ENCODE peak calls at places on chromosome 1, in eight cellular contexts. T is HL-60, H is HCT116, D is SK-N-SH, Z is A549, E is GM23338, B is HepG2, O is K562. J is an unnamed sample.

GRCh38 chr1:24961334-24961733 is 31.3 kb upstream of the RUNX3 start:
- DNase-seq in Z (no peak), O (no peak), T (no peak), E (no peak), H (no peak), D (no peak), B (no peak), J (no peak)

GRCh38 chr1:186440584-186440983 is 20.3 kb downstream of the PDC start:
- DNase-seq in B (no peak), H (no peak), O (no peak), D (no peak), E (peak), T (no peak), Z (peak), J (no peak)

GRCh38 chr1:23202263-23202749 is 15.0 kb downstream of the HTR1D start:
- DNase-seq in D (no peak), T (no peak), Z (no peak), E (no peak), B (no peak), H (no peak), O (no peak), J (no peak)

GRCh38 chr1:233114860-233115259 is 164.4 kb downstream of the NTPCR start:
- DNase-seq in O (no peak), T (peak), H (no peak), B (no peak), Z (no peak), D (no peak), E (no peak), J (no peak)

GRCh38 chr1:2984399-2985061 is 36.7 kb upstream of the ACTRT2 start:
- DNase-seq in B (no peak), E (no peak), O (no peak), D (no peak), T (no peak), H (no peak), Z (no peak), J (no peak)

GRCh38 chr1:5223266-5223665 is 568.9 kb downstream of the AJAP1 start:
- DNase-seq in O (no peak), D (no peak), H (no peak), Z (no peak), E (no peak), B (no peak), T (no peak), J (no peak)

GRCh38 chr1:23916209-23917131 is 3.3 kb upstream of the CNR2 start:
- DNase-seq in D (peak), H (peak), Z (peak), T (peak), O (peak), B (peak), E (peak), J (peak)

GRCh38 chr1:184753608-184754478 is 815 bp downstream of the EDEM3 start:
- DNase-seq in E (peak), B (peak), H (no peak), D (no peak), O (peak), T (peak), Z (peak), J (no peak)

GRCh38 chr1:82019512-82019911 is 218.8 kb downstream of the ADGRL2 start:
- DNase-seq in O (no peak), E (no peak), B (no peak), Z (no peak), T (no peak), D (no peak), H (no peak), J (no peak)

GRCh38 chr1:237186733-237187132 is 144.7 kb downstream of the RYR2 start:
- DNase-seq in Z (no peak), O (no peak), T (no peak), D (no peak), B (no peak), H (no peak), E (peak), J (no peak)

DNA sequence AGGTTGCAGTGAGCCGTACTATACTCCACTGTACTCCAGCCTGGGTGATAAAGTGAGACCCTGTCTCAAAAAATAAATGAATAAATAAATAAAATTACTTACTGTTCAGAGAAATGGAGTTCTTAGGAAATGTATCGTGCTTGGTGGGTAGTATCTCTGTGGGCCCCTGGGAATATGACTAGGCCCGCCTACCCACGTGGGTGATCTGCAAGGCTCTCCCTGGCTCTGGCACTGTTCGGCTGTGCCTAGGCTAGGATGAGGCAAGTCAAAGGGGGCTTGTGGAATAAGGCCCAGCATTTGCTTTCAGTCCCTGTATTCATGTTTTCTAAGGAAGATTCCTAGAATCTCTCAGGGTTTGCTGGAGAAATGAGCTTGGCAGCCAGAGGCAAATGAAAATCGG is 4.5 kb upstream of the CSRP1 start:
- DNase-seq in Z (no peak), O (no peak), D (no peak), B (no peak), H (no peak), T (no peak), E (no peak), J (no peak)
- TF ChIP-seq REST in Z (no peak), O (no peak), D (no peak), B (no peak), H (no peak), T (no peak), E (no peak), J (no peak)

GRCh38 chr1:18038051-18038450 is 69.5 kb upstream of the IGSF21 start:
- DNase-seq in O (no peak), T (no peak), D (no peak), H (no peak), Z (no peak), B (no peak), E (no peak), J (no peak)

GRCh38 chr1:18045206-18045605 is 62.4 kb upstream of the IGSF21 start:
- DNase-seq in H (no peak), E (peak), B (no peak), T (no peak), D (no peak), Z (no peak), O (no peak), J (no peak)

GRCh38 chr1:18037651-18038050 is 69.9 kb upstream of the IGSF21 start:
- DNase-seq in O (no peak), H (no peak), B (no peak), E (no peak), Z (no peak), D (no peak), T (no peak), J (no peak)

GRCh38 chr1:18041685-18042355 is 65.8 kb upstream of the IGSF21 start:
- DNase-seq in H (no peak), D (peak), O (no peak), E (peak), T (no peak), B (no peak), Z (no peak), J (no peak)

GRCh38 chr1:18041107-18041506 is 66.5 kb upstream of the IGSF21 start:
- DNase-seq in O (no peak), Z (no peak), B (no peak), H (no peak), E (no peak), D (no peak), T (no peak), J (no peak)
- TF ChIP-seq REST in O (no peak), Z (no peak), B (no peak), H (no peak), E (no peak), D (no peak), T (no peak), J (no peak)

DNA sequence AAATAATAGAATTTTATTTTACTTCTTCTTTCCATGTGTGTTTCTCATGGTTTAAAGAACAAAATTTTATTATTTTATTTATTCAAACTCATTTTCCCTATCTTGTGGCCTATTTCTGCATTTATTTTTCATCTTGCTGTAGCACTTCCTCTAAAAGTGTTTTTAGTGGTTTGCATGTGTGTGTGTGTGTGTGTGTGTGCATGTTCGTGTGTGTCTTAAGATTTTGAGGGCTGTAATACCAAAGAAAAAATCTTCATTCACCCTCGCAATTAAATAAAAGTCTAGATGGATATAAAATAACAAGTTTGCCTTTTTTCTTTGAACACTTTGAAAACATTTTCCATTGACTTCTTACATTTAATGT is 24.6 kb upstream of the FCRL3 start:
- DNase-seq in Z (no peak), H (no peak), E (no peak), D (no peak), B (no peak), O (no peak), T (peak), J (no peak)
- TF ChIP-seq REST in Z (no peak), H (no peak), E (no peak), D (no peak), B (no peak), O (no peak), T (no peak), J (no peak)

GRCh38 chr1:229342305-229342901 is 444 bp downstream of the CCSAP start:
- DNase-seq in E (peak), T (peak), O (peak), D (peak), B (peak), H (peak), Z (peak), J (no peak)

GRCh38 chr1:229344937-229345684 is 2.3 kb upstream of the CCSAP start:
- DNase-seq in B (no peak), T (no peak), O (no peak), Z (no peak), D (no peak), E (no peak), H (no peak), J (no peak)

GRCh38 chr1:229341811-229342304 is 989 bp downstream of the CCSAP start:
- DNase-seq in Z (peak), O (peak), E (peak), D (no peak), H (no peak), B (no peak), T (peak), J (no peak)

GRCh38 chr1:229342902-229343587 is at the start of gene CCSAP:
- DNase-seq in Z (peak), T (peak), D (no peak), H (no peak), E (peak), O (peak), B (peak), J (no peak)

DNA sequence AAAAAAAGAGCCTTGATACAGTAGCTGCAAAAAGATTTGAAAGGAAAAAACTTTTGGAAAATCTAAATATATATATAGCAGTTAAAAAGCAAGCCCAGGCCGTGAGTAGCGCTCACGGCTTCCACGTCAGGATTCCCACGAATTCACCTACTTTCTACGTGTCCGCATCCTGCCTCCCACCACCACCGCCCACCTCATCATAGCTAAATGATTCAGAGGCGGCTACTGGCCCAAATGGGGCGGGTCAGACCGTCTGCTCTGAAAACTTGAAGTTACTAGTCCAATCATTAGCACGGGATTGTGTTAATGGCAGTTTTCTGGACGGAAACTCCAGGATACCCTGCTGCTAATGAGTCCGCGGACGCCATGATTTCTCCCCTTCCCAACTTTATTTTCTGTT is 1.3 kb upstream of the CCSAP start:
- DNase-seq in B (no peak), H (no peak), Z (no peak), T (no peak), O (no peak), E (no peak), D (no peak), J (no peak)
- TF ChIP-seq REST in B (no peak), H (no peak), Z (no peak), T (no peak), O (no peak), E (no peak), D (no peak), J (no peak)

DNA sequence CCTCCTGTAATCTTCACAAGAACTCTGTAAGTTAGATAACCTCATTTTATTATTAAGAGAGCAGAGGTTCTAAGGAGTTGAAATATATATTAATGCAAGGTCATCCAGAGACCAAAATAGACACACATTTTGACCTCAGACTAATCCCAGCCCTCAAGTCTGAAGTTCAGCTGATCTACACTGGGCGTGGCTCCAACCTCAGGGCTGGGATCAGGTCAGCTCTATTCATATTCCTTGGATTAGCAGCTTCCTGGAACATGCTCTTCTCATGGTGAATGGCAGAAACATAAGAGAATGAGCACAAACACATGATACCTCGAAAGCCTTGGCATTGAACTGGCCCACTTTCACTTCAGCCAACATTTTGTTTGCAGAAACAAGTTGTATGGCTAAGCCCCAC is 200.8 kb upstream of the ST6GALNAC5 start:
- DNase-seq in O (no peak), D (no peak), H (no peak), Z (no peak), B (no peak), T (no peak), E (no peak), J (no peak)
- TF ChIP-seq REST in O (no peak), D (no peak), H (no peak), Z (no peak), B (no peak), T (no peak), E (no peak), J (no peak)

DNA sequence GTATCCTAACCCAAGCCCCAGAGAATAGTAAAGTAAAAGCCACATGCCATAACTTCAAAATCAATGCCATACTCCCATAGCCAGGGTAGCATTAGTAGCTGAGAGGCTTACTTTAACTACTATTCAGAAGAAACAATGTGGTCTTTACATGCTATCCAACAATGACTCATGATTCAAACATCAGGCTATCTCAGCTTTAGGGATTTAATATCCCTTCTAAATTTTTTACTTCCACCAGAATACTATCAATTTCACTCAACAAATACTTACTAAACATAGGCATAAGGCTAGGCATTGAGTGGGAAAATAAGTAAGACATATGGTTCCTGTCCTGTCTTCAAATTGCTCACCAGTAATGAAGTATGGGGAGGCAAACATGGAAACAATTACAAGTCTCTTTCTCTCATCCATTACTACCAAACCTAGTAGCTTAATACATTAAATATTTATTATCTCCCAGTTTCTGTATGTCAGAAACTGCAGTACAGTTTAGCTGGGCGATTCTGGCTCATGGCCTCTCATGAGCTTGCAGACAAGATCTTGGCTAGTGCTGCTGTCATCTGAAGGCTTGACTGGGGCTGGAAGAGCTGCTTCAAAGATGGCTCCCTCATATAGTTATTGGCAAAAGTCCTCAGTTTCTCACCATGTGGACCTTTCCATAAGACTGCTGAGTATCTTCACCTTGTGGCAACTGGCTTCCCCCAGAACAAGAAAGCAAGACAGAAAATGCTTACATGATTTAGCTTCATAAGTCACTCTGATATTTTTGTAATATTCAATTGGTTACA is 30.7 kb downstream of the EVI5 start:
- DNase-seq in H (no peak), T (no peak), E (no peak), B (no peak), Z (no peak), O (no peak), D (no peak), J (no peak)
- TF ChIP-seq REST in H (no peak), T (no peak), E (no peak), B (no peak), Z (no peak), O (no peak), D (no peak), J (no peak)

DNA sequence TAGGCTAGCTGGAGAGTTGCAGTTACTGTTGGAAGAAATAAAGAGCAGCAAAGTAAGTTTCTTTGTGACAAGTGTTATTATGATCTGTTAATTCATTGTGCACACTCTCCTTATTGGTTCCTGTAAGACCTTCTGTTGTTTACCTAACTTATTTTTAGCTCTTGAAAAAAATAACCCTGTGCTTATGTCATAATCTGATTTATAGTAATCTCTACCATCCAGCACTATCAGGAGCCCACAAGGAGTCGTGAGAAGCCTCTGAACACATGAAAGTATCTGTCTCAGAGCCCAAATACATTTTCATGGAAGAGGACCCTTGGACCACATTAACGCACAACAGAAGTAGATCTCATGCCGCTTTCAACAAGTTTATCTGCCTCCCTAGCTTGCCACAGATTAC is 45.8 kb downstream of the CENPF start:
- DNase-seq in E (no peak), T (no peak), B (no peak), H (no peak), O (no peak), D (no peak), Z (no peak), J (no peak)
- TF ChIP-seq REST in E (no peak), T (no peak), B (no peak), H (no peak), O (no peak), D (no peak), Z (no peak), J (no peak)

J was measured in Panc1.